ENCODE peak calls at places on chromosomes 13 and 19, in eight cellular contexts. M, Y, B, O, H, L, E and Q are unnamed samples.

GRCh38 chr19:49913720-49914119 is 15.3 kb upstream of the ATF5 start:
- DNase-seq in E (no peak), Y (no peak), M (no peak), B (no peak), H (no peak), L (no peak), O (no peak), Q (no peak)

GRCh38 chr19:13022859-13023636 is 27.8 kb downstream of the NFIX start:
- DNase-seq in Y (peak), L (peak), H (peak), E (peak), B (no peak), M (peak), O (peak), Q (peak)

GRCh38 chr13:73261739-73262216 is 203.0 kb downstream of the KLF5 start:
- DNase-seq in B (no peak), O (no peak), E (no peak), Y (no peak), H (no peak), M (no peak), L (no peak), Q (peak)

GRCh38 chr19:11365557-11366117 is 8.8 kb upstream of the SWSAP1 start:
- DNase-seq in E (no peak), B (no peak), M (no peak), L (no peak), O (no peak), H (no peak), Y (no peak), Q (no peak)

GRCh38 chr19:58046856-58047255 is 12.2 kb upstream of the ZNF135 start:
- DNase-seq in H (no peak), B (no peak), E (no peak), L (no peak), M (no peak), O (no peak), Y (no peak), Q (no peak)

GRCh38 chr13:106917024-106917491 is 349.1 kb upstream of the ARGLU1 start:
- DNase-seq in B (no peak), L (peak), O (no peak), H (no peak), E (no peak), Y (no peak), M (no peak), Q (peak)

GRCh38 chr13:92136449-92137180 is 738.2 kb downstream of the GPC5 start:
- DNase-seq in O (no peak), E (no peak), L (no peak), M (no peak), Y (no peak), B (no peak), H (no peak), Q (peak)

GRCh38 chr13:76812206-76812882 is 73.9 kb downstream of the KCTD12 start:
- DNase-seq in O (no peak), Y (no peak), H (no peak), M (peak), L (no peak), B (no peak), E (no peak), Q (peak)

GRCh38 chr19:34732548-34733255 is 1.3 kb upstream of the ZNF181 start:
- DNase-seq in H (no peak), Y (no peak), B (no peak), E (no peak), O (no peak), L (peak), M (no peak), Q (no peak)

GRCh38 chr19:14158276-14159023 is 22.1 kb upstream of the ASF1B start:
- DNase-seq in L (no peak), O (no peak), M (no peak), B (no peak), Y (no peak), H (no peak), E (no peak), Q (no peak)

GRCh38 chr19:39052243-39052746 is 19.9 kb upstream of the FBXO27 start:
- DNase-seq in Y (no peak), E (peak), L (peak), B (peak), M (peak), O (peak), H (peak), Q (peak)

GRCh38 chr13:101640797-101641400 is 188.4 kb downstream of the ITGBL1 start:
- DNase-seq in Y (no peak), O (no peak), E (no peak), L (no peak), B (no peak), H (no peak), M (no peak), Q (peak)

GRCh38 chr19:13056052-13056660 is 46.5 kb downstream of the LYL1 start:
- DNase-seq in H (peak), O (no peak), L (peak), E (peak), B (no peak), Y (no peak), M (peak), Q (no peak)

GRCh38 chr13:45215392-45216077 is 14.7 kb upstream of the KCTD4 start:
- DNase-seq in B (no peak), H (no peak), M (no peak), L (no peak), E (no peak), Y (no peak), O (no peak), Q (no peak)

GRCh38 chr19:1567848-1568227 is 287 bp downstream of the MEX3D start:
- DNase-seq in L (no peak), M (no peak), H (no peak), Y (no peak), B (no peak), O (no peak), E (no peak), Q (no peak)

GRCh38 chr19:49097453-49098288 is 12.4 kb downstream of the SNRNP70 start:
- DNase-seq in H (peak), B (peak), Y (no peak), E (peak), L (peak), M (peak), O (peak), Q (peak)

GRCh38 chr13:74767031-74767430 is 632.8 kb upstream of the KLF12 start:
- DNase-seq in O (no peak), M (no peak), B (no peak), L (no peak), Y (no peak), H (no peak), E (no peak), Q (no peak)

GRCh38 chr13:24627864-24628418 is 52.3 kb upstream of the ATP12A start:
- DNase-seq in Y (no peak), O (no peak), B (no peak), L (no peak), E (no peak), H (no peak), M (no peak), Q (no peak)

GRCh38 chr13:37417042-37417441 is 181.5 kb downstream of the POSTN start:
- DNase-seq in H (no peak), M (no peak), O (no peak), Y (no peak), B (no peak), L (no peak), E (no peak), Q (peak)

GRCh38 chr19:5038631-5039271 is 69.8 kb downstream of the KDM4B start:
- DNase-seq in O (no peak), E (no peak), H (no peak), B (peak), Y (no peak), L (peak), M (no peak), Q (no peak)

GRCh38 chr19:19743176-19743575 is 10.3 kb upstream of the ZNF14 start:
- DNase-seq in Y (no peak), B (no peak), M (no peak), H (peak), E (no peak), L (no peak), O (no peak), Q (no peak)

GRCh38 chr13:39776439-39776838 is 121.0 kb downstream of the COG6 start:
- DNase-seq in B (no peak), E (no peak), O (no peak), Y (no peak), M (no peak), L (no peak), H (no peak), Q (no peak)

GRCh38 chr19:33350538-33351309 is 22.8 kb upstream of the CEBPG start:
- DNase-seq in H (no peak), M (no peak), Y (no peak), E (no peak), O (no peak), B (no peak), L (no peak), Q (peak)

GRCh38 chr13:87954116-87954515 is 282.9 kb downstream of the SLITRK5 start:
- DNase-seq in M (no peak), E (no peak), L (no peak), H (no peak), B (no peak), Y (no peak), O (no peak), Q (peak)

GRCh38 chr13:26784704-26785639 is 24.4 kb upstream of the GPR12 start:
- DNase-seq in L (peak), Y (peak), E (no peak), H (no peak), O (no peak), M (no peak), B (peak), Q (no peak)

GRCh38 chr19:50313812-50314536 is 15.2 kb downstream of the KCNC3 start:
- DNase-seq in H (no peak), M (no peak), O (no peak), Y (no peak), B (peak), E (no peak), L (peak), Q (no peak)

GRCh38 chr13:102234618-102235017 is 167.2 kb downstream of the FGF14 start:
- DNase-seq in E (no peak), Y (no peak), H (no peak), M (no peak), B (no peak), O (no peak), L (no peak), Q (no peak)

GRCh38 chr19:16042533-16043085 is 33.7 kb upstream of the TPM4 start:
- DNase-seq in H (no peak), E (no peak), Y (no peak), M (no peak), L (no peak), B (no peak), O (no peak), Q (no peak)

GRCh38 chr13:75135325-75135825 is 346.6 kb downstream of the TBC1D4 start:
- DNase-seq in B (no peak), H (peak), L (no peak), Y (no peak), E (no peak), O (no peak), M (no peak), Q (no peak)